ENCODE peak calls at places on chromosomes 3 and 15, in four cellular contexts. One of them, this sample, is unnamed.

GRCh38 chr3:169813757-169814517 is 1.2 kb upstream of the LRRC34 start:
- DNase-seq in left colon: peak
- DNase-seq in G401: no peak
- DNase-seq in activated gamma-delta T cell: peak
- DNase-seq in this sample: no peak

GRCh38 chr15:68330911-68331310 is 53.4 kb downstream of the FEM1B start:
- DNase-seq in left colon: no peak
- DNase-seq in G401: peak
- DNase-seq in activated gamma-delta T cell: no peak
- DNase-seq in this sample: peak

GRCh38 chr3:115836944-115837343 is 213.6 kb downstream of the GAP43 start:
- DNase-seq in left colon: no peak
- DNase-seq in G401: no peak
- DNase-seq in activated gamma-delta T cell: no peak
- DNase-seq in this sample: no peak

GRCh38 chr15:29124581-29125381 is 144.8 kb downstream of the NSMCE3 start:
- DNase-seq in left colon: no peak
- DNase-seq in G401: no peak
- DNase-seq in activated gamma-delta T cell: no peak
- DNase-seq in this sample: no peak

GRCh38 chr15:52162260-52162659 is 28.9 kb downstream of the GNB5 start:
- DNase-seq in left colon: no peak
- DNase-seq in G401: no peak
- DNase-seq in activated gamma-delta T cell: no peak
- DNase-seq in this sample: no peak

GRCh38 chr3:109188726-109189125 is 52.2 kb downstream of the C3orf85 start:
- DNase-seq in left colon: no peak
- DNase-seq in G401: peak
- DNase-seq in activated gamma-delta T cell: no peak
- DNase-seq in this sample: peak

GRCh38 chr3:106428565-106428994 is 559.8 kb upstream of the CBLB start:
- DNase-seq in left colon: no peak
- DNase-seq in G401: no peak
- DNase-seq in activated gamma-delta T cell: no peak
- DNase-seq in this sample: no peak

GRCh38 chr15:69140306-69140705 is 20.1 kb upstream of the GLCE start:
- DNase-seq in left colon: no peak
- DNase-seq in G401: peak
- DNase-seq in activated gamma-delta T cell: no peak
- DNase-seq in this sample: no peak